ENCODE peak calls at places on chromosomes 5 and 9, in eight cellular contexts. One of them, this sample, is unnamed.

GRCh38 chr9:27189426-27189825 is 80.4 kb downstream of the TEK start:
- DNase-seq in neural crest cell: no peak
- DNase-seq in activated CD8-positive, alpha-beta T cell treated with anti-CD3 and anti-CD28 coated beads for 36 hours: no peak
- DNase-seq in AG20443: no peak
- DNase-seq in AML-193: no peak
- DNase-seq in stimulated activated CD4-positive, alpha-beta T cell treated with anti-CD3 and anti-CD28 coated beads, TNF-alpha, amount 100 ng/mL, for 24 hours: no peak
- DNase-seq in ACHN: no peak
- DNase-seq in A172: no peak
- DNase-seq in this sample: no peak

GRCh38 chr9:132401791-132402190 is 4.8 kb downstream of the TTF1 start:
- DNase-seq in stimulated activated CD4-positive, alpha-beta T cell treated with anti-CD3 and anti-CD28 coated beads, TNF-alpha, amount 100 ng/mL, for 24 hours: no peak
- DNase-seq in AML-193: no peak
- DNase-seq in neural crest cell: no peak
- DNase-seq in ACHN: no peak
- DNase-seq in AG20443: no peak
- DNase-seq in activated CD8-positive, alpha-beta T cell treated with anti-CD3 and anti-CD28 coated beads for 36 hours: no peak
- DNase-seq in A172: no peak
- DNase-seq in this sample: no peak

GRCh38 chr9:479316-479715 is 264.7 kb downstream of the DOCK8 start:
- DNase-seq in AML-193: no peak
- DNase-seq in neural crest cell: no peak
- DNase-seq in stimulated activated CD4-positive, alpha-beta T cell treated with anti-CD3 and anti-CD28 coated beads, TNF-alpha, amount 100 ng/mL, for 24 hours: no peak
- DNase-seq in AG20443: no peak
- DNase-seq in A172: no peak
- DNase-seq in ACHN: peak
- DNase-seq in activated CD8-positive, alpha-beta T cell treated with anti-CD3 and anti-CD28 coated beads for 36 hours: no peak
- DNase-seq in this sample: no peak

GRCh38 chr5:139839416-139839815 is 43.8 kb downstream of the PSD2 start:
- DNase-seq in AG20443: no peak
- DNase-seq in ACHN: no peak
- DNase-seq in stimulated activated CD4-positive, alpha-beta T cell treated with anti-CD3 and anti-CD28 coated beads, TNF-alpha, amount 100 ng/mL, for 24 hours: no peak
- DNase-seq in A172: no peak
- DNase-seq in neural crest cell: no peak
- DNase-seq in AML-193: no peak
- DNase-seq in activated CD8-positive, alpha-beta T cell treated with anti-CD3 and anti-CD28 coated beads for 36 hours: no peak
- DNase-seq in this sample: no peak

GRCh38 chr9:132372177-132373095 is 17.6 kb upstream of the SETX start:
- DNase-seq in stimulated activated CD4-positive, alpha-beta T cell treated with anti-CD3 and anti-CD28 coated beads, TNF-alpha, amount 100 ng/mL, for 24 hours: no peak
- DNase-seq in AML-193: peak
- DNase-seq in A172: peak
- DNase-seq in AG20443: peak
- DNase-seq in ACHN: no peak
- DNase-seq in neural crest cell: no peak
- DNase-seq in activated CD8-positive, alpha-beta T cell treated with anti-CD3 and anti-CD28 coated beads for 36 hours: no peak
- DNase-seq in this sample: peak

GRCh38 chr5:10702040-10702629 is 58.9 kb downstream of the DAP start:
- DNase-seq in stimulated activated CD4-positive, alpha-beta T cell treated with anti-CD3 and anti-CD28 coated beads, TNF-alpha, amount 100 ng/mL, for 24 hours: no peak
- DNase-seq in A172: peak
- DNase-seq in activated CD8-positive, alpha-beta T cell treated with anti-CD3 and anti-CD28 coated beads for 36 hours: no peak
- DNase-seq in ACHN: peak
- DNase-seq in AML-193: no peak
- DNase-seq in AG20443: peak
- DNase-seq in neural crest cell: no peak
- DNase-seq in this sample: no peak

GRCh38 chr9:127979333-127980055 is 1.3 kb downstream of the EEIG1 start:
- DNase-seq in activated CD8-positive, alpha-beta T cell treated with anti-CD3 and anti-CD28 coated beads for 36 hours: peak
- DNase-seq in ACHN: peak
- DNase-seq in neural crest cell: peak
- DNase-seq in A172: peak
- DNase-seq in AML-193: no peak
- DNase-seq in stimulated activated CD4-positive, alpha-beta T cell treated with anti-CD3 and anti-CD28 coated beads, TNF-alpha, amount 100 ng/mL, for 24 hours: no peak
- DNase-seq in AG20443: peak
- DNase-seq in this sample: peak

GRCh38 chr5:1824109-1824821 is 23.1 kb downstream of the NDUFS6 start:
- DNase-seq in AG20443: no peak
- DNase-seq in AML-193: no peak
- DNase-seq in A172: no peak
- DNase-seq in ACHN: no peak
- DNase-seq in stimulated activated CD4-positive, alpha-beta T cell treated with anti-CD3 and anti-CD28 coated beads, TNF-alpha, amount 100 ng/mL, for 24 hours: no peak
- DNase-seq in activated CD8-positive, alpha-beta T cell treated with anti-CD3 and anti-CD28 coated beads for 36 hours: no peak
- DNase-seq in neural crest cell: no peak
- DNase-seq in this sample: no peak

GRCh38 chr5:82549263-82549662 is 271.1 kb upstream of the RPS23 start:
- DNase-seq in A172: no peak
- DNase-seq in neural crest cell: no peak
- DNase-seq in stimulated activated CD4-positive, alpha-beta T cell treated with anti-CD3 and anti-CD28 coated beads, TNF-alpha, amount 100 ng/mL, for 24 hours: no peak
- DNase-seq in AML-193: no peak
- DNase-seq in ACHN: no peak
- DNase-seq in AG20443: no peak
- DNase-seq in activated CD8-positive, alpha-beta T cell treated with anti-CD3 and anti-CD28 coated beads for 36 hours: no peak
- DNase-seq in this sample: no peak

GRCh38 chr9:78786794-78787193 is 489.9 kb downstream of the PSAT1 start:
- DNase-seq in neural crest cell: no peak
- DNase-seq in stimulated activated CD4-positive, alpha-beta T cell treated with anti-CD3 and anti-CD28 coated beads, TNF-alpha, amount 100 ng/mL, for 24 hours: no peak
- DNase-seq in AG20443: peak
- DNase-seq in AML-193: no peak
- DNase-seq in activated CD8-positive, alpha-beta T cell treated with anti-CD3 and anti-CD28 coated beads for 36 hours: no peak
- DNase-seq in A172: peak
- DNase-seq in ACHN: no peak
- DNase-seq in this sample: no peak

GRCh38 chr9:132288956-132289355 is 65.8 kb downstream of the SETX start:
- DNase-seq in A172: peak
- DNase-seq in activated CD8-positive, alpha-beta T cell treated with anti-CD3 and anti-CD28 coated beads for 36 hours: no peak
- DNase-seq in neural crest cell: no peak
- DNase-seq in AML-193: no peak
- DNase-seq in stimulated activated CD4-positive, alpha-beta T cell treated with anti-CD3 and anti-CD28 coated beads, TNF-alpha, amount 100 ng/mL, for 24 hours: no peak
- DNase-seq in AG20443: no peak
- DNase-seq in ACHN: no peak
- DNase-seq in this sample: no peak

GRCh38 chr5:89128930-89129625 is 246.1 kb upstream of the MEF2C start:
- DNase-seq in ACHN: no peak
- DNase-seq in AG20443: no peak
- DNase-seq in AML-193: no peak
- DNase-seq in A172: no peak
- DNase-seq in neural crest cell: no peak
- DNase-seq in stimulated activated CD4-positive, alpha-beta T cell treated with anti-CD3 and anti-CD28 coated beads, TNF-alpha, amount 100 ng/mL, for 24 hours: no peak
- DNase-seq in activated CD8-positive, alpha-beta T cell treated with anti-CD3 and anti-CD28 coated beads for 36 hours: no peak
- DNase-seq in this sample: no peak

GRCh38 chr9:110604101-110604710 is 24.7 kb upstream of the SVEP1 start:
- DNase-seq in A172: no peak
- DNase-seq in stimulated activated CD4-positive, alpha-beta T cell treated with anti-CD3 and anti-CD28 coated beads, TNF-alpha, amount 100 ng/mL, for 24 hours: no peak
- DNase-seq in AML-193: peak
- DNase-seq in neural crest cell: no peak
- DNase-seq in activated CD8-positive, alpha-beta T cell treated with anti-CD3 and anti-CD28 coated beads for 36 hours: no peak
- DNase-seq in AG20443: peak
- DNase-seq in ACHN: no peak
- DNase-seq in this sample: peak

GRCh38 chr5:87674235-87674634 is 261.5 kb upstream of the CCNH start:
- DNase-seq in activated CD8-positive, alpha-beta T cell treated with anti-CD3 and anti-CD28 coated beads for 36 hours: no peak
- DNase-seq in neural crest cell: no peak
- DNase-seq in A172: no peak
- DNase-seq in AML-193: no peak
- DNase-seq in AG20443: no peak
- DNase-seq in stimulated activated CD4-positive, alpha-beta T cell treated with anti-CD3 and anti-CD28 coated beads, TNF-alpha, amount 100 ng/mL, for 24 hours: no peak
- DNase-seq in ACHN: no peak
- DNase-seq in this sample: no peak

GRCh38 chr5:168736201-168736940 is 157.2 kb upstream of the PANK3 start:
- DNase-seq in activated CD8-positive, alpha-beta T cell treated with anti-CD3 and anti-CD28 coated beads for 36 hours: no peak
- DNase-seq in ACHN: no peak
- DNase-seq in AG20443: no peak
- DNase-seq in A172: no peak
- DNase-seq in neural crest cell: no peak
- DNase-seq in AML-193: no peak
- DNase-seq in stimulated activated CD4-positive, alpha-beta T cell treated with anti-CD3 and anti-CD28 coated beads, TNF-alpha, amount 100 ng/mL, for 24 hours: no peak
- DNase-seq in this sample: no peak

GRCh38 chr5:88845081-88845697 is 37.8 kb downstream of the MEF2C start:
- DNase-seq in stimulated activated CD4-positive, alpha-beta T cell treated with anti-CD3 and anti-CD28 coated beads, TNF-alpha, amount 100 ng/mL, for 24 hours: no peak
- DNase-seq in AML-193: no peak
- DNase-seq in AG20443: no peak
- DNase-seq in ACHN: no peak
- DNase-seq in A172: no peak
- DNase-seq in activated CD8-positive, alpha-beta T cell treated with anti-CD3 and anti-CD28 coated beads for 36 hours: no peak
- DNase-seq in neural crest cell: no peak
- DNase-seq in this sample: peak

GRCh38 chr9:75615284-75615683 is 275.2 kb upstream of the PCSK5 start:
- DNase-seq in neural crest cell: no peak
- DNase-seq in stimulated activated CD4-positive, alpha-beta T cell treated with anti-CD3 and anti-CD28 coated beads, TNF-alpha, amount 100 ng/mL, for 24 hours: no peak
- DNase-seq in AML-193: no peak
- DNase-seq in AG20443: no peak
- DNase-seq in activated CD8-positive, alpha-beta T cell treated with anti-CD3 and anti-CD28 coated beads for 36 hours: no peak
- DNase-seq in A172: no peak
- DNase-seq in ACHN: no peak
- DNase-seq in this sample: no peak

GRCh38 chr9:15889555-15889954 is 336.7 kb downstream of the CCDC171 start:
- DNase-seq in neural crest cell: no peak
- DNase-seq in A172: peak
- DNase-seq in AG20443: peak
- DNase-seq in ACHN: no peak
- DNase-seq in activated CD8-positive, alpha-beta T cell treated with anti-CD3 and anti-CD28 coated beads for 36 hours: no peak
- DNase-seq in AML-193: no peak
- DNase-seq in stimulated activated CD4-positive, alpha-beta T cell treated with anti-CD3 and anti-CD28 coated beads, TNF-alpha, amount 100 ng/mL, for 24 hours: no peak
- DNase-seq in this sample: no peak

GRCh38 chr9:128702445-128702948 is at the start of gene PKN3:
- DNase-seq in A172: peak
- DNase-seq in AML-193: peak
- DNase-seq in AG20443: peak
- DNase-seq in neural crest cell: peak
- DNase-seq in ACHN: peak
- DNase-seq in stimulated activated CD4-positive, alpha-beta T cell treated with anti-CD3 and anti-CD28 coated beads, TNF-alpha, amount 100 ng/mL, for 24 hours: peak
- DNase-seq in activated CD8-positive, alpha-beta T cell treated with anti-CD3 and anti-CD28 coated beads for 36 hours: peak
- DNase-seq in this sample: peak

GRCh38 chr9:13267743-13268142 is 11.7 kb downstream of the MPDZ start:
- DNase-seq in ACHN: peak
- DNase-seq in stimulated activated CD4-positive, alpha-beta T cell treated with anti-CD3 and anti-CD28 coated beads, TNF-alpha, amount 100 ng/mL, for 24 hours: no peak
- DNase-seq in AML-193: no peak
- DNase-seq in activated CD8-positive, alpha-beta T cell treated with anti-CD3 and anti-CD28 coated beads for 36 hours: no peak
- DNase-seq in AG20443: peak
- DNase-seq in A172: peak
- DNase-seq in neural crest cell: no peak
- DNase-seq in this sample: no peak

GRCh38 chr5:59036274-59036961 is 453.5 kb downstream of the RAB3C start:
- DNase-seq in AG20443: peak
- DNase-seq in ACHN: peak
- DNase-seq in AML-193: peak
- DNase-seq in activated CD8-positive, alpha-beta T cell treated with anti-CD3 and anti-CD28 coated beads for 36 hours: peak
- DNase-seq in A172: peak
- DNase-seq in neural crest cell: no peak
- DNase-seq in stimulated activated CD4-positive, alpha-beta T cell treated with anti-CD3 and anti-CD28 coated beads, TNF-alpha, amount 100 ng/mL, for 24 hours: no peak
- DNase-seq in this sample: no peak

GRCh38 chr5:73031839-73032238 is 76.0 kb downstream of the FCHO2 start:
- DNase-seq in activated CD8-positive, alpha-beta T cell treated with anti-CD3 and anti-CD28 coated beads for 36 hours: no peak
- DNase-seq in AG20443: peak
- DNase-seq in neural crest cell: no peak
- DNase-seq in stimulated activated CD4-positive, alpha-beta T cell treated with anti-CD3 and anti-CD28 coated beads, TNF-alpha, amount 100 ng/mL, for 24 hours: no peak
- DNase-seq in ACHN: peak
- DNase-seq in A172: peak
- DNase-seq in AML-193: no peak
- DNase-seq in this sample: no peak

GRCh38 chr5:55073211-55073610 is 29.2 kb upstream of the GZMA start:
- DNase-seq in AML-193: no peak
- DNase-seq in AG20443: no peak
- DNase-seq in ACHN: no peak
- DNase-seq in stimulated activated CD4-positive, alpha-beta T cell treated with anti-CD3 and anti-CD28 coated beads, TNF-alpha, amount 100 ng/mL, for 24 hours: no peak
- DNase-seq in activated CD8-positive, alpha-beta T cell treated with anti-CD3 and anti-CD28 coated beads for 36 hours: no peak
- DNase-seq in A172: no peak
- DNase-seq in neural crest cell: no peak
- DNase-seq in this sample: no peak

GRCh38 chr9:126384926-126385325 is 58.3 kb downstream of the MVB12B start:
- DNase-seq in activated CD8-positive, alpha-beta T cell treated with anti-CD3 and anti-CD28 coated beads for 36 hours: no peak
- DNase-seq in AML-193: no peak
- DNase-seq in neural crest cell: no peak
- DNase-seq in AG20443: no peak
- DNase-seq in stimulated activated CD4-positive, alpha-beta T cell treated with anti-CD3 and anti-CD28 coated beads, TNF-alpha, amount 100 ng/mL, for 24 hours: no peak
- DNase-seq in ACHN: no peak
- DNase-seq in A172: no peak
- DNase-seq in this sample: no peak

GRCh38 chr5:171806976-171807823 is 21.6 kb downstream of the SMIM23 start:
- DNase-seq in AML-193: no peak
- DNase-seq in AG20443: peak
- DNase-seq in ACHN: no peak
- DNase-seq in stimulated activated CD4-positive, alpha-beta T cell treated with anti-CD3 and anti-CD28 coated beads, TNF-alpha, amount 100 ng/mL, for 24 hours: no peak
- DNase-seq in activated CD8-positive, alpha-beta T cell treated with anti-CD3 and anti-CD28 coated beads for 36 hours: no peak
- DNase-seq in A172: no peak
- DNase-seq in neural crest cell: no peak
- DNase-seq in this sample: no peak

GRCh38 chr9:90433398-90433890 is 209.2 kb downstream of the DIRAS2 start:
- DNase-seq in AG20443: peak
- DNase-seq in AML-193: no peak
- DNase-seq in A172: peak
- DNase-seq in ACHN: peak
- DNase-seq in stimulated activated CD4-positive, alpha-beta T cell treated with anti-CD3 and anti-CD28 coated beads, TNF-alpha, amount 100 ng/mL, for 24 hours: no peak
- DNase-seq in activated CD8-positive, alpha-beta T cell treated with anti-CD3 and anti-CD28 coated beads for 36 hours: no peak
- DNase-seq in neural crest cell: peak
- DNase-seq in this sample: no peak

GRCh38 chr5:129382921-129383672 is 77.0 kb upstream of the ADAMTS19 start:
- DNase-seq in stimulated activated CD4-positive, alpha-beta T cell treated with anti-CD3 and anti-CD28 coated beads, TNF-alpha, amount 100 ng/mL, for 24 hours: no peak
- DNase-seq in neural crest cell: no peak
- DNase-seq in ACHN: no peak
- DNase-seq in activated CD8-positive, alpha-beta T cell treated with anti-CD3 and anti-CD28 coated beads for 36 hours: no peak
- DNase-seq in AML-193: no peak
- DNase-seq in A172: no peak
- DNase-seq in AG20443: no peak
- DNase-seq in this sample: no peak

GRCh38 chr5:149186506-149186905 is 45.2 kb downstream of the ABLIM3 start:
- DNase-seq in AG20443: no peak
- DNase-seq in ACHN: no peak
- DNase-seq in neural crest cell: no peak
- DNase-seq in activated CD8-positive, alpha-beta T cell treated with anti-CD3 and anti-CD28 coated beads for 36 hours: no peak
- DNase-seq in stimulated activated CD4-positive, alpha-beta T cell treated with anti-CD3 and anti-CD28 coated beads, TNF-alpha, amount 100 ng/mL, for 24 hours: no peak
- DNase-seq in A172: no peak
- DNase-seq in AML-193: no peak
- DNase-seq in this sample: no peak

GRCh38 chr9:93079371-93079770 is 16.6 kb upstream of the CARD19 start:
- DNase-seq in ACHN: no peak
- DNase-seq in activated CD8-positive, alpha-beta T cell treated with anti-CD3 and anti-CD28 coated beads for 36 hours: no peak
- DNase-seq in AG20443: no peak
- DNase-seq in AML-193: no peak
- DNase-seq in A172: no peak
- DNase-seq in stimulated activated CD4-positive, alpha-beta T cell treated with anti-CD3 and anti-CD28 coated beads, TNF-alpha, amount 100 ng/mL, for 24 hours: no peak
- DNase-seq in neural crest cell: no peak
- DNase-seq in this sample: no peak

GRCh38 chr9:93902780-93903655 is 52.1 kb downstream of the BARX1 start:
- DNase-seq in activated CD8-positive, alpha-beta T cell treated with anti-CD3 and anti-CD28 coated beads for 36 hours: no peak
- DNase-seq in neural crest cell: no peak
- DNase-seq in stimulated activated CD4-positive, alpha-beta T cell treated with anti-CD3 and anti-CD28 coated beads, TNF-alpha, amount 100 ng/mL, for 24 hours: no peak
- DNase-seq in A172: no peak
- DNase-seq in ACHN: no peak
- DNase-seq in AG20443: no peak
- DNase-seq in AML-193: no peak
- DNase-seq in this sample: no peak

GRCh38 chr5:152271420-152271819 is 133.7 kb downstream of the NMUR2 start:
- DNase-seq in AML-193: peak
- DNase-seq in A172: peak
- DNase-seq in neural crest cell: no peak
- DNase-seq in AG20443: no peak
- DNase-seq in activated CD8-positive, alpha-beta T cell treated with anti-CD3 and anti-CD28 coated beads for 36 hours: no peak
- DNase-seq in stimulated activated CD4-positive, alpha-beta T cell treated with anti-CD3 and anti-CD28 coated beads, TNF-alpha, amount 100 ng/mL, for 24 hours: no peak
- DNase-seq in ACHN: peak
- DNase-seq in this sample: peak

GRCh38 chr5:80191991-80192398 is 63.9 kb downstream of the SERINC5 start:
- DNase-seq in A172: no peak
- DNase-seq in ACHN: no peak
- DNase-seq in neural crest cell: no peak
- DNase-seq in AG20443: peak
- DNase-seq in stimulated activated CD4-positive, alpha-beta T cell treated with anti-CD3 and anti-CD28 coated beads, TNF-alpha, amount 100 ng/mL, for 24 hours: no peak
- DNase-seq in AML-193: no peak
- DNase-seq in activated CD8-positive, alpha-beta T cell treated with anti-CD3 and anti-CD28 coated beads for 36 hours: peak
- DNase-seq in this sample: no peak

GRCh38 chr9:26234865-26235264 is 556.6 kb upstream of the TUSC1 start:
- DNase-seq in A172: peak
- DNase-seq in ACHN: no peak
- DNase-seq in neural crest cell: no peak
- DNase-seq in activated CD8-positive, alpha-beta T cell treated with anti-CD3 and anti-CD28 coated beads for 36 hours: no peak
- DNase-seq in AML-193: no peak
- DNase-seq in AG20443: peak
- DNase-seq in stimulated activated CD4-positive, alpha-beta T cell treated with anti-CD3 and anti-CD28 coated beads, TNF-alpha, amount 100 ng/mL, for 24 hours: no peak
- DNase-seq in this sample: no peak

This sample was measured in GM12865.